ENCODE peak calls at places on chromosomes 13 and 19, in five cellular contexts. One of them, this sample, is unnamed.

GRCh38 chr19:42401365-42402303 is 11.5 kb upstream of the CNFN start:
- DNase-seq in CD8-positive, alpha-beta memory T cell: peak; percentile 66
- DNase-seq in tibial artery: peak; percentile 79
- DNase-seq in gastrocnemius medialis: peak; percentile 62
- DNase-seq in psoas muscle: peak; percentile 83
- DNase-seq in this sample: peak; percentile 95

GRCh38 chr13:58119351-58119750 is 487.8 kb downstream of the PCDH17 start:
- DNase-seq in CD8-positive, alpha-beta memory T cell: no peak
- DNase-seq in tibial artery: no peak
- DNase-seq in gastrocnemius medialis: no peak
- DNase-seq in psoas muscle: no peak
- DNase-seq in this sample: no peak

GRCh38 chr13:112078216-112078615 is 11.3 kb downstream of the SOX1 start:
- DNase-seq in CD8-positive, alpha-beta memory T cell: no peak
- DNase-seq in tibial artery: peak; percentile 25
- DNase-seq in gastrocnemius medialis: no peak
- DNase-seq in psoas muscle: no peak
- DNase-seq in this sample: peak; percentile 54

GRCh38 chr19:50720181-50720920 is 749 bp upstream of the SHANK1 start:
- DNase-seq in CD8-positive, alpha-beta memory T cell: no peak
- DNase-seq in tibial artery: no peak
- DNase-seq in gastrocnemius medialis: no peak
- DNase-seq in psoas muscle: no peak
- DNase-seq in this sample: peak; percentile 77

GRCh38 chr19:34686455-34686854 is 9.0 kb downstream of the ZNF302 start:
- DNase-seq in CD8-positive, alpha-beta memory T cell: no peak
- DNase-seq in tibial artery: no peak
- DNase-seq in gastrocnemius medialis: no peak
- DNase-seq in psoas muscle: no peak
- DNase-seq in this sample: no peak

GRCh38 chr13:39394811-39395685 is 207.9 kb downstream of the LHFPL6 start:
- DNase-seq in CD8-positive, alpha-beta memory T cell: no peak
- DNase-seq in tibial artery: no peak
- DNase-seq in gastrocnemius medialis: no peak
- DNase-seq in psoas muscle: no peak
- DNase-seq in this sample: no peak

GRCh38 chr19:10122066-10122465 is 2.4 kb upstream of the EIF3G start:
- DNase-seq in CD8-positive, alpha-beta memory T cell: no peak
- DNase-seq in tibial artery: peak; percentile 80
- DNase-seq in gastrocnemius medialis: no peak
- DNase-seq in psoas muscle: no peak
- DNase-seq in this sample: no peak

GRCh38 chr19:56140583-56141415 is at the start of gene ZNF444:
- DNase-seq in CD8-positive, alpha-beta memory T cell: peak; percentile 99
- DNase-seq in tibial artery: peak; percentile 100
- DNase-seq in gastrocnemius medialis: peak; percentile 99
- DNase-seq in psoas muscle: peak; percentile 98
- DNase-seq in this sample: peak; percentile 99

GRCh38 chr13:22062478-22063205 is 391.8 kb downstream of the FGF9 start:
- DNase-seq in CD8-positive, alpha-beta memory T cell: no peak
- DNase-seq in tibial artery: no peak
- DNase-seq in gastrocnemius medialis: no peak
- DNase-seq in psoas muscle: no peak
- DNase-seq in this sample: no peak

GRCh38 chr13:39786091-39786490 is 130.6 kb downstream of the COG6 start:
- DNase-seq in CD8-positive, alpha-beta memory T cell: no peak
- DNase-seq in tibial artery: no peak
- DNase-seq in gastrocnemius medialis: no peak
- DNase-seq in psoas muscle: no peak
- DNase-seq in this sample: no peak

GRCh38 chr19:27822336-27822735 is 1390.6 kb downstream of the UQCRFS1 start:
- DNase-seq in CD8-positive, alpha-beta memory T cell: no peak
- DNase-seq in tibial artery: no peak
- DNase-seq in gastrocnemius medialis: no peak
- DNase-seq in psoas muscle: no peak
- DNase-seq in this sample: no peak

GRCh38 chr13:84894749-84895148 is 904.5 kb downstream of the SLITRK6 start:
- DNase-seq in CD8-positive, alpha-beta memory T cell: no peak
- DNase-seq in tibial artery: no peak
- DNase-seq in gastrocnemius medialis: no peak
- DNase-seq in psoas muscle: no peak
- DNase-seq in this sample: peak; percentile 75

GRCh38 chr19:8308891-8309291 is 733 bp upstream of the CD320 start:
- DNase-seq in CD8-positive, alpha-beta memory T cell: no peak
- DNase-seq in tibial artery: peak; percentile 56
- DNase-seq in gastrocnemius medialis: peak; percentile 9
- DNase-seq in psoas muscle: peak; percentile 5
- DNase-seq in this sample: no peak

GRCh38 chr13:86006317-86006716 is 207.1 kb upstream of the SLITRK6 start:
- DNase-seq in CD8-positive, alpha-beta memory T cell: no peak
- DNase-seq in tibial artery: no peak
- DNase-seq in gastrocnemius medialis: no peak
- DNase-seq in psoas muscle: no peak
- DNase-seq in this sample: no peak

GRCh38 chr19:48510421-48511268 is 990 bp downstream of the LMTK3 start:
- DNase-seq in CD8-positive, alpha-beta memory T cell: peak; percentile 63
- DNase-seq in tibial artery: no peak
- DNase-seq in gastrocnemius medialis: peak; percentile 58
- DNase-seq in psoas muscle: peak; percentile 67
- DNase-seq in this sample: peak; percentile 67

GRCh38 chr13:107803822-107804495 is 411.4 kb downstream of the LIG4 start:
- DNase-seq in CD8-positive, alpha-beta memory T cell: no peak
- DNase-seq in tibial artery: no peak
- DNase-seq in gastrocnemius medialis: no peak
- DNase-seq in psoas muscle: no peak
- DNase-seq in this sample: no peak

GRCh38 chr19:43768273-43769050 is 12.3 kb downstream of the KCNN4 start:
- DNase-seq in CD8-positive, alpha-beta memory T cell: no peak
- DNase-seq in tibial artery: no peak
- DNase-seq in gastrocnemius medialis: no peak
- DNase-seq in psoas muscle: peak; percentile 51
- DNase-seq in this sample: peak; percentile 82

GRCh38 chr13:27023385-27023784 is 148.2 kb downstream of the USP12 start:
- DNase-seq in CD8-positive, alpha-beta memory T cell: no peak
- DNase-seq in tibial artery: no peak
- DNase-seq in gastrocnemius medialis: no peak
- DNase-seq in psoas muscle: no peak
- DNase-seq in this sample: no peak

GRCh38 chr13:28485551-28485950 is 9.4 kb downstream of the FLT1 start:
- DNase-seq in CD8-positive, alpha-beta memory T cell: no peak
- DNase-seq in tibial artery: no peak
- DNase-seq in gastrocnemius medialis: no peak
- DNase-seq in psoas muscle: no peak
- DNase-seq in this sample: no peak

GRCh38 chr13:35720690-35721554 is 244.4 kb upstream of the MAB21L1 start:
- DNase-seq in CD8-positive, alpha-beta memory T cell: no peak
- DNase-seq in tibial artery: no peak
- DNase-seq in gastrocnemius medialis: peak; percentile 22
- DNase-seq in psoas muscle: peak; percentile 39
- DNase-seq in this sample: no peak

GRCh38 chr19:55133639-55134444 is 15.2 kb downstream of the TNNT1 start:
- DNase-seq in CD8-positive, alpha-beta memory T cell: no peak
- DNase-seq in tibial artery: no peak
- DNase-seq in gastrocnemius medialis: no peak
- DNase-seq in psoas muscle: no peak
- DNase-seq in this sample: no peak

GRCh38 chr13:91184244-91184926 is 163.1 kb upstream of the MIR17HG start:
- DNase-seq in CD8-positive, alpha-beta memory T cell: no peak
- DNase-seq in tibial artery: no peak
- DNase-seq in gastrocnemius medialis: no peak
- DNase-seq in psoas muscle: no peak
- DNase-seq in this sample: no peak

GRCh38 chr19:4456843-4457653 is 546 bp downstream of the UBXN6 start:
- DNase-seq in CD8-positive, alpha-beta memory T cell: no peak
- DNase-seq in tibial artery: no peak
- DNase-seq in gastrocnemius medialis: peak; percentile 35
- DNase-seq in psoas muscle: peak; percentile 66
- DNase-seq in this sample: peak; percentile 47

GRCh38 chr19:2294377-2295335 is 12.7 kb upstream of the PEAK3 start:
- DNase-seq in CD8-positive, alpha-beta memory T cell: no peak
- DNase-seq in tibial artery: peak; percentile 81
- DNase-seq in gastrocnemius medialis: no peak
- DNase-seq in psoas muscle: no peak
- DNase-seq in this sample: no peak

GRCh38 chr13:44758595-44759221 is 182.6 kb upstream of the TSC22D1 start:
- DNase-seq in CD8-positive, alpha-beta memory T cell: no peak
- DNase-seq in tibial artery: no peak
- DNase-seq in gastrocnemius medialis: no peak
- DNase-seq in psoas muscle: no peak
- DNase-seq in this sample: no peak

GRCh38 chr19:9885077-9885552 is 50.0 kb downstream of the PIN1 start:
- DNase-seq in CD8-positive, alpha-beta memory T cell: no peak
- DNase-seq in tibial artery: no peak
- DNase-seq in gastrocnemius medialis: peak; percentile 30
- DNase-seq in psoas muscle: peak; percentile 44
- DNase-seq in this sample: no peak

GRCh38 chr13:114112826-114113322 is 19.5 kb downstream of the RASA3 start:
- DNase-seq in CD8-positive, alpha-beta memory T cell: no peak
- DNase-seq in tibial artery: no peak
- DNase-seq in gastrocnemius medialis: peak; percentile 7
- DNase-seq in psoas muscle: peak; percentile 5
- DNase-seq in this sample: peak; percentile 12
- H3K4me1 ChIP-seq in CD8-positive, alpha-beta memory T cell: peaks cover 82% of the 10 kb centered on the region
- H3K4me1 ChIP-seq in tibial artery: no peaks in the 10 kb centered on the region
- H3K4me1 ChIP-seq in gastrocnemius medialis: peaks cover 28% of the 10 kb centered on the region
- H3K4me1 ChIP-seq in psoas muscle: peaks cover 52% of the 10 kb centered on the region
- H3K4me1 ChIP-seq in this sample: peaks cover 26% of the 10 kb centered on the region

GRCh38 chr19:53823380-53824120 is 564 bp downstream of the NLRP12 start:
- DNase-seq in CD8-positive, alpha-beta memory T cell: no peak
- DNase-seq in tibial artery: no peak
- DNase-seq in gastrocnemius medialis: no peak
- DNase-seq in psoas muscle: no peak
- DNase-seq in this sample: no peak

GRCh38 chr19:53824134-53824611 is at the start of gene NLRP12:
- DNase-seq in CD8-positive, alpha-beta memory T cell: no peak
- DNase-seq in tibial artery: no peak
- DNase-seq in gastrocnemius medialis: peak; percentile 26
- DNase-seq in psoas muscle: no peak
- DNase-seq in this sample: no peak

GRCh38 chr19:53813996-53814395 is 10.1 kb downstream of the NLRP12 start:
- DNase-seq in CD8-positive, alpha-beta memory T cell: no peak
- DNase-seq in tibial artery: no peak
- DNase-seq in gastrocnemius medialis: no peak
- DNase-seq in psoas muscle: no peak
- DNase-seq in this sample: no peak

DNA sequence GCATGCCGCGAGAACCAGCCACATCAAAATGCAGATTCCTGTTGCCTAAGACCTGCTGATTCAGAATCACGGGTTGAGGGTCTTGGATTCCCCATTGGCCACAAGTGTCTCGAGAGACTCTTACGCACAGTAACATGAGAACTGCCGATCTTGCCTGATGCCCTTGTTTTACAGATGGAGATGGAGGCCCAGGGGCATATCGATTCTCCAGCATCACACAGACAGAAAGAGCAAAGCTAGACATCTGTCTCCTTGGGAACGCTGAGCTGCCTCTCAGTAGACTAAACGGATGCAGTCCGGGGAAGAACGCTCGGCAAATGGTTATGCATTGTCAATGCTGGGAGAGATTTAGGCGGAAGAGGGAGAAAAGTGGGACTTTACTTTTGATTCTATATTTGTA is 5.4 kb downstream of the NLRP12 start:
- DNase-seq in CD8-positive, alpha-beta memory T cell: no peak
- DNase-seq in tibial artery: no peak
- DNase-seq in gastrocnemius medialis: no peak
- DNase-seq in psoas muscle: no peak
- DNase-seq in this sample: no peak
- H3K4me1 ChIP-seq in CD8-positive, alpha-beta memory T cell: no peaks in the 10 kb centered on the region
- H3K4me1 ChIP-seq in tibial artery: no peaks in the 10 kb centered on the region
- H3K4me1 ChIP-seq in gastrocnemius medialis: no peaks in the 10 kb centered on the region
- H3K4me1 ChIP-seq in psoas muscle: no peaks in the 10 kb centered on the region
- H3K4me1 ChIP-seq in this sample: no peaks in the 10 kb centered on the region

GRCh38 chr13:51326782-51327181 is 12.7 kb upstream of the SERPINE3 start:
- DNase-seq in CD8-positive, alpha-beta memory T cell: no peak
- DNase-seq in tibial artery: no peak
- DNase-seq in gastrocnemius medialis: no peak
- DNase-seq in psoas muscle: no peak
- DNase-seq in this sample: no peak

GRCh38 chr13:51322826-51323225 is 16.7 kb upstream of the SERPINE3 start:
- DNase-seq in CD8-positive, alpha-beta memory T cell: no peak
- DNase-seq in tibial artery: no peak
- DNase-seq in gastrocnemius medialis: no peak
- DNase-seq in psoas muscle: no peak
- DNase-seq in this sample: no peak

GRCh38 chr13:51325837-51326236 is 13.7 kb upstream of the SERPINE3 start:
- DNase-seq in CD8-positive, alpha-beta memory T cell: no peak
- DNase-seq in tibial artery: no peak
- DNase-seq in gastrocnemius medialis: no peak
- DNase-seq in psoas muscle: no peak
- DNase-seq in this sample: no peak

GRCh38 chr13:51323824-51324511 is 15.5 kb upstream of the SERPINE3 start:
- DNase-seq in CD8-positive, alpha-beta memory T cell: no peak
- DNase-seq in tibial artery: no peak
- DNase-seq in gastrocnemius medialis: no peak
- DNase-seq in psoas muscle: no peak
- DNase-seq in this sample: no peak

GRCh38 chr13:51324714-51325440 is 14.6 kb upstream of the SERPINE3 start:
- DNase-seq in CD8-positive, alpha-beta memory T cell: no peak
- DNase-seq in tibial artery: no peak
- DNase-seq in gastrocnemius medialis: no peak
- DNase-seq in psoas muscle: no peak
- DNase-seq in this sample: no peak
- H3K4me1 ChIP-seq in CD8-positive, alpha-beta memory T cell: no peaks in the 10 kb centered on the region
- H3K4me1 ChIP-seq in tibial artery: no peaks in the 10 kb centered on the region
- H3K4me1 ChIP-seq in gastrocnemius medialis: no peaks in the 10 kb centered on the region
- H3K4me1 ChIP-seq in psoas muscle: no peaks in the 10 kb centered on the region
- H3K4me1 ChIP-seq in this sample: no peaks in the 10 kb centered on the region

GRCh38 chr19:49559928-49560327 is 20.4 kb downstream of the NOSIP start:
- DNase-seq in CD8-positive, alpha-beta memory T cell: no peak
- DNase-seq in tibial artery: no peak
- DNase-seq in gastrocnemius medialis: peak; percentile 30
- DNase-seq in psoas muscle: no peak
- DNase-seq in this sample: no peak

GRCh38 chr19:49560358-49560900 is 19.9 kb downstream of the NOSIP start:
- DNase-seq in CD8-positive, alpha-beta memory T cell: peak; percentile 51
- DNase-seq in tibial artery: peak; percentile 72
- DNase-seq in gastrocnemius medialis: peak; percentile 83
- DNase-seq in psoas muscle: peak; percentile 42
- DNase-seq in this sample: peak; percentile 36

GRCh38 chr19:49558591-49558990 is 21.8 kb downstream of the NOSIP start:
- DNase-seq in CD8-positive, alpha-beta memory T cell: no peak
- DNase-seq in tibial artery: no peak
- DNase-seq in gastrocnemius medialis: no peak
- DNase-seq in psoas muscle: no peak
- DNase-seq in this sample: no peak

GRCh38 chr19:49557641-49558325 is 22.6 kb downstream of the NOSIP start:
- DNase-seq in CD8-positive, alpha-beta memory T cell: no peak
- DNase-seq in tibial artery: no peak
- DNase-seq in gastrocnemius medialis: no peak
- DNase-seq in psoas muscle: no peak
- DNase-seq in this sample: no peak

GRCh38 chr19:49559443-49559842 is 20.9 kb downstream of the NOSIP start:
- DNase-seq in CD8-positive, alpha-beta memory T cell: no peak
- DNase-seq in tibial artery: no peak
- DNase-seq in gastrocnemius medialis: no peak
- DNase-seq in psoas muscle: no peak
- DNase-seq in this sample: no peak
- H3K4me1 ChIP-seq in CD8-positive, alpha-beta memory T cell: peaks cover 96% of the 10 kb centered on the region
- H3K4me1 ChIP-seq in tibial artery: no peaks in the 10 kb centered on the region
- H3K4me1 ChIP-seq in gastrocnemius medialis: peaks cover 33% of the 10 kb centered on the region
- H3K4me1 ChIP-seq in psoas muscle: peaks cover 50% of the 10 kb centered on the region
- H3K4me1 ChIP-seq in this sample: peaks cover 28% of the 10 kb centered on the region

This sample was measured in upper lobe of left lung.